ENCODE peak calls at places on chromosomes 5 and 9, in seven cellular contexts. I, W, Z, V, G, X and E are unnamed samples.

GRCh38 chr5:81838307-81838906 is 87.5 kb upstream of the SSBP2 start:
- DNase-seq in I (no peak), W (no peak), Z (no peak), V (no peak), G (peak), X (no peak), E (no peak)

GRCh38 chr5:138241688-138242547 is 28.8 kb upstream of the CDC23 start:
- DNase-seq in I (peak), W (no peak), Z (no peak), V (no peak), G (no peak), X (peak), E (no peak)

GRCh38 chr5:178389796-178390195 is 157.2 kb upstream of the PHYKPL start:
- DNase-seq in I (peak), W (no peak), Z (no peak), V (peak), G (no peak), X (no peak), E (no peak)

GRCh38 chr5:151694035-151694485 is 7.3 kb upstream of the SPARC start:
- DNase-seq in I (no peak), W (no peak), Z (peak), V (no peak), G (no peak), X (no peak), E (no peak)

GRCh38 chr5:140882591-140882899 is 621 bp downstream of the PCDHA13 start:
- DNase-seq in I (no peak), W (no peak), Z (no peak), V (no peak), G (no peak), X (no peak), E (peak)

GRCh38 chr5:139482050-139482889 is at the start of gene STING1:
- DNase-seq in I (no peak), W (peak), Z (no peak), V (no peak), G (peak), X (peak), E (no peak)

GRCh38 chr5:54275361-54275760 is 35.0 kb downstream of the ARL15 start:
- DNase-seq in I (no peak), W (no peak), Z (no peak), V (no peak), G (no peak), X (no peak), E (no peak)

GRCh38 chr9:26561928-26562327 is 330.7 kb downstream of the CAAP1 start:
- DNase-seq in I (no peak), W (no peak), Z (no peak), V (no peak), G (no peak), X (no peak), E (no peak)

GRCh38 chr5:43120720-43121564 is at the start of gene ZNF131:
- DNase-seq in I (peak), W (peak), Z (peak), V (peak), G (peak), X (peak), E (peak)

GRCh38 chr9:71302776-71303175 is 181.4 kb upstream of the TRPM3 start:
- DNase-seq in I (no peak), W (no peak), Z (no peak), V (no peak), G (no peak), X (no peak), E (no peak)

GRCh38 chr9:103789686-103790085 is 304.4 kb upstream of the SMC2 start:
- DNase-seq in I (no peak), W (no peak), Z (no peak), V (no peak), G (no peak), X (no peak), E (no peak)

GRCh38 chr9:38263534-38263933 is 129.0 kb upstream of the ALDH1B1 start:
- DNase-seq in I (no peak), W (no peak), Z (no peak), V (no peak), G (no peak), X (no peak), E (peak)

GRCh38 chr5:93941897-93942296 is 200.5 kb upstream of the POU5F2 start:
- DNase-seq in I (no peak), W (no peak), Z (no peak), V (no peak), G (no peak), X (no peak), E (peak)

GRCh38 chr5:98763001-98763630 is 10.3 kb upstream of the RGMB start:
- DNase-seq in I (no peak), W (no peak), Z (no peak), V (no peak), G (no peak), X (no peak), E (no peak)

GRCh38 chr9:95003694-95004451 is 277.4 kb downstream of the AOPEP start:
- DNase-seq in I (peak), W (no peak), Z (no peak), V (no peak), G (no peak), X (peak), E (peak)

GRCh38 chr9:134892221-134892620 is 11.6 kb downstream of the FCN2 start:
- DNase-seq in I (no peak), W (no peak), Z (no peak), V (no peak), G (no peak), X (no peak), E (no peak)

GRCh38 chr9:124835026-124835501 is 18.2 kb upstream of the WDR38 start:
- DNase-seq in I (no peak), W (no peak), Z (peak), V (peak), G (no peak), X (no peak), E (peak)

GRCh38 chr5:78649220-78649700 is 688 bp upstream of the LHFPL2 start:
- DNase-seq in I (no peak), W (no peak), Z (no peak), V (no peak), G (no peak), X (no peak), E (no peak)